ENCODE peak calls at places on chromosomes 12 and 14, in five cellular contexts. D is cardiac muscle cell, Y is RWPE1, K is mammary epithelial cell, Z is heart left ventricle. U is an unnamed sample.

GRCh38 chr12:120791669-120792176 is 66.1 kb downstream of the ACADS start:
- DNase-seq in K (no peak), Y (no peak), Z (no peak), D (no peak), U (no peak)

GRCh38 chr12:31773223-31773750 is 44.5 kb upstream of the AMN1 start:
- DNase-seq in Y (no peak), K (no peak), Z (no peak), D (peak), U (no peak)

GRCh38 chr12:69254857-69255256 is 15.5 kb downstream of the CPSF6 start:
- DNase-seq in Y (no peak), K (no peak), Z (no peak), D (no peak), U (no peak)

GRCh38 chr12:65039306-65039705 is 81.8 kb downstream of the WIF1 start:
- DNase-seq in D (no peak), Y (no peak), K (no peak), Z (no peak), U (no peak)

GRCh38 chr14:59190372-59190771 is 1.9 kb downstream of the DAAM1 start:
- DNase-seq in Y (no peak), K (no peak), D (peak), Z (no peak), U (peak)

GRCh38 chr12:171743-172705 is 41.9 kb downstream of the SLC6A12 start:
- DNase-seq in D (no peak), Y (no peak), K (no peak), Z (no peak), U (no peak)

GRCh38 chr12:96327346-96327745 is 72.9 kb downstream of the CDK17 start:
- DNase-seq in K (no peak), Y (no peak), D (no peak), Z (no peak), U (no peak)

GRCh38 chr14:50865677-50866076 is 6.2 kb upstream of the ABHD12B start:
- DNase-seq in K (no peak), Y (no peak), Z (no peak), D (no peak), U (no peak)

GRCh38 chr12:47965581-47965980 is 2.2 kb downstream of the TMEM106C start:
- DNase-seq in Y (no peak), Z (no peak), K (no peak), D (no peak), U (no peak)

GRCh38 chr14:81303258-81303935 is 82.6 kb upstream of the GTF2A1 start:
- DNase-seq in K (peak), D (no peak), Z (no peak), Y (no peak), U (peak)

GRCh38 chr12:43988838-43989560 is 153.1 kb downstream of the TMEM117 start:
- DNase-seq in K (peak), Y (peak), Z (no peak), D (no peak), U (no peak)

GRCh38 chr12:95623554-95624170 is 72.4 kb upstream of the USP44 start:
- DNase-seq in Z (peak), Y (peak), K (peak), D (peak), U (peak)

GRCh38 chr14:105890474-105891220 is 364.3 kb downstream of the TMEM121 start:
- DNase-seq in D (no peak), Y (no peak), K (no peak), Z (peak), U (no peak)

GRCh38 chr14:71610797-71611196 is 321.4 kb upstream of the RGS6 start:
- DNase-seq in Z (no peak), D (no peak), K (no peak), Y (no peak), U (no peak)

GRCh38 chr14:105250008-105250366 is 1.7 kb downstream of the BTBD6 start:
- DNase-seq in K (no peak), D (no peak), Z (no peak), Y (no peak), U (no peak)

GRCh38 chr14:101761881-101762529 is 496 bp downstream of the PPP2R5C start:
- DNase-seq in Y (peak), K (no peak), Z (peak), D (peak), U (peak)

GRCh38 chr14:75609606-75610476 is 31.4 kb downstream of the FLVCR2 start:
- DNase-seq in D (no peak), K (no peak), Z (no peak), Y (no peak), U (no peak)

GRCh38 chr14:34895277-34895676 is 20.1 kb upstream of the BAZ1A start:
- DNase-seq in Z (no peak), D (no peak), K (no peak), Y (no peak), U (no peak)

GRCh38 chr12:107681836-107682820 is 3.5 kb upstream of the PWP1 start:
- DNase-seq in Z (no peak), D (no peak), Y (no peak), K (no peak), U (no peak)

GRCh38 chr12:46071769-46072624 is 81.6 kb upstream of the SCAF11 start:
- DNase-seq in D (peak), Z (peak), K (peak), Y (peak), U (peak)
- TF ChIP-seq CTCF in D (peak), Z (peak), K (peak), Y (peak), U (peak)

GRCh38 chr12:49298160-49298559 is 3.2 kb downstream of the PRPH start:
- DNase-seq in Z (no peak), K (no peak), D (no peak), Y (no peak), U (no peak)
- TF ChIP-seq CTCF in Z (peak), K (peak), D (no peak), Y (no peak), U (no peak)

GRCh38 chr12:122983789-122984515 is 3.5 kb downstream of the ARL6IP4 start:
- DNase-seq in K (no peak), Y (no peak), D (no peak), Z (no peak), U (no peak)

GRCh38 chr12:122982963-122983788 is 2.7 kb downstream of the ARL6IP4 start:
- DNase-seq in Y (no peak), K (no peak), D (no peak), Z (no peak), U (no peak)

GRCh38 chr12:122985590-122986257 is 5.2 kb downstream of the ARL6IP4 start:
- DNase-seq in D (no peak), Z (no peak), K (no peak), Y (no peak), U (no peak)

GRCh38 chr12:122986258-122986871 is 5.9 kb downstream of the ARL6IP4 start:
- DNase-seq in K (no peak), D (no peak), Z (no peak), Y (no peak), U (no peak)

GRCh38 chr12:122984612-122985358 is 4.3 kb downstream of the ARL6IP4 start:
- DNase-seq in Y (no peak), D (no peak), Z (peak), K (no peak), U (no peak)
- TF ChIP-seq CTCF in Y (no peak), D (no peak), Z (no peak), K (no peak), U (no peak)

DNA sequence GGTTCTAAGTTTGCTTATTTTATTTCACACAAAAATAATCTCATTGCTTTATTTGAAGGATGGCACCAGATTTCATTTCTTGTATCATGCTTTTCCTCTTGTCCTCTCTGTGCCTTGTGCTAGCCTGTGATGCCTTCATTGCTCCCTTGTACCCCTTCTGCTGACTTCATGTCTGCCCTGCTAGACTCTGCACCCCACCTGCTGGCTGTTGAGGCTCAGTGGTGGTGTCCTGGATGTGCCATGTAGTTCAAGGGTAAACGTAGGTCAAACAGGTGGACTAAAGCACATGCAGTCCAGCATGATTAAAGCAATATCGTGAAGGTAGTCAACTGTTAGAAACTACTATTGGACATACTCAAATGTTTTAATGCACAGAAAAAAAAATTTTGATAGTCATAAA is 21.6 kb downstream of the MRPS35 start:
- DNase-seq in K (peak), Z (no peak), D (peak), Y (no peak), U (no peak)
- TF ChIP-seq CTCF in K (peak), Z (peak), D (peak), Y (no peak), U (no peak)

GRCh38 chr12:53211476-53212381 is 4.7 kb upstream of the ITGB7 start:
- DNase-seq in Y (no peak), D (no peak), K (no peak), Z (no peak), U (no peak)
- TF ChIP-seq CTCF in Y (peak), D (peak), K (peak), Z (peak), U (peak)

GRCh38 chr12:128843538-128843937 is 9.7 kb upstream of the GLT1D1 start:
- DNase-seq in K (no peak), Z (no peak), D (no peak), Y (no peak), U (no peak)

GRCh38 chr12:128840862-128841468 is 12.3 kb upstream of the GLT1D1 start:
- DNase-seq in K (no peak), Z (no peak), Y (no peak), D (no peak), U (no peak)

GRCh38 chr12:128848371-128848770 is 4.9 kb upstream of the GLT1D1 start:
- DNase-seq in Y (no peak), Z (no peak), D (no peak), K (no peak), U (no peak)

GRCh38 chr12:128842579-128842978 is 10.7 kb upstream of the GLT1D1 start:
- DNase-seq in Z (no peak), K (no peak), D (no peak), Y (no peak), U (no peak)

GRCh38 chr12:128844031-128844635 is 9.1 kb upstream of the GLT1D1 start:
- DNase-seq in Z (no peak), Y (no peak), D (no peak), K (no peak), U (no peak)
- TF ChIP-seq CTCF in Z (peak), Y (no peak), D (no peak), K (no peak), U (no peak)

U was measured in heart right ventricle.